ENCODE peak calls at places on chromosome 10, in four cellular contexts. One of them, this sample, is unnamed.
A peak's percentile ranks its signal among the peaks of the same experiment; 100 is the strongest.

GRCh38 chr10:14185501-14186045 is 145.2 kb downstream of the FRMD4A start:
- DNase-seq in GM12892: peak; percentile 33
- DNase-seq in gastrocnemius medialis: no peak
- DNase-seq in DMS 273 treated with DMSO at 0.1 percent for 48 hours: peak; percentile 94
- DNase-seq in this sample: no peak

GRCh38 chr10:114388275-114388674 is 16.0 kb downstream of the AFAP1L2 start:
- DNase-seq in GM12892: no peak
- DNase-seq in gastrocnemius medialis: no peak
- DNase-seq in DMS 273 treated with DMSO at 0.1 percent for 48 hours: no peak
- DNase-seq in this sample: no peak

GRCh38 chr10:114876602-114877300 is 55.2 kb downstream of the FHIP2A start:
- DNase-seq in GM12892: peak; percentile 47
- DNase-seq in gastrocnemius medialis: peak; percentile 11
- DNase-seq in DMS 273 treated with DMSO at 0.1 percent for 48 hours: no peak
- DNase-seq in this sample: peak; percentile 73

GRCh38 chr10:89785095-89785494 is 83.7 kb downstream of the KIF20B start:
- DNase-seq in GM12892: no peak
- DNase-seq in gastrocnemius medialis: no peak
- DNase-seq in DMS 273 treated with DMSO at 0.1 percent for 48 hours: no peak
- DNase-seq in this sample: no peak

GRCh38 chr10:19014034-19014433 is 34.6 kb upstream of the MALRD1 start:
- DNase-seq in GM12892: no peak
- DNase-seq in gastrocnemius medialis: no peak
- DNase-seq in DMS 273 treated with DMSO at 0.1 percent for 48 hours: no peak
- DNase-seq in this sample: no peak

GRCh38 chr10:12644380-12645144 is 295.2 kb downstream of the CAMK1D start:
- DNase-seq in GM12892: no peak
- DNase-seq in gastrocnemius medialis: no peak
- DNase-seq in DMS 273 treated with DMSO at 0.1 percent for 48 hours: no peak
- DNase-seq in this sample: no peak

GRCh38 chr10:12614390-12615003 is 265.1 kb downstream of the CAMK1D start:
- DNase-seq in GM12892: no peak
- DNase-seq in gastrocnemius medialis: no peak
- DNase-seq in DMS 273 treated with DMSO at 0.1 percent for 48 hours: no peak
- DNase-seq in this sample: no peak

GRCh38 chr10:95289003-95289920 is 1.5 kb downstream of the PDLIM1 start:
- DNase-seq in GM12892: no peak
- DNase-seq in gastrocnemius medialis: no peak
- DNase-seq in DMS 273 treated with DMSO at 0.1 percent for 48 hours: no peak
- DNase-seq in this sample: no peak

GRCh38 chr10:35546824-35547225 is 58.3 kb upstream of the GJD4 start:
- DNase-seq in GM12892: no peak
- DNase-seq in gastrocnemius medialis: no peak
- DNase-seq in DMS 273 treated with DMSO at 0.1 percent for 48 hours: no peak
- DNase-seq in this sample: no peak

GRCh38 chr10:5968037-5968680 is 9.2 kb downstream of the IL15RA start:
- DNase-seq in GM12892: no peak
- DNase-seq in gastrocnemius medialis: no peak
- DNase-seq in DMS 273 treated with DMSO at 0.1 percent for 48 hours: no peak
- DNase-seq in this sample: no peak

GRCh38 chr10:59677253-59677831 is 32.3 kb downstream of the SLC16A9 start:
- DNase-seq in GM12892: no peak
- DNase-seq in gastrocnemius medialis: no peak
- DNase-seq in DMS 273 treated with DMSO at 0.1 percent for 48 hours: no peak
- DNase-seq in this sample: no peak

GRCh38 chr10:126222736-126223511 is 165.4 kb downstream of the ADAM12 start:
- DNase-seq in GM12892: no peak
- DNase-seq in gastrocnemius medialis: no peak
- DNase-seq in DMS 273 treated with DMSO at 0.1 percent for 48 hours: no peak
- DNase-seq in this sample: no peak

GRCh38 chr10:103053659-103054581 is 135.8 kb downstream of the CNNM2 start:
- DNase-seq in GM12892: peak; percentile 46
- DNase-seq in gastrocnemius medialis: no peak
- DNase-seq in DMS 273 treated with DMSO at 0.1 percent for 48 hours: no peak
- DNase-seq in this sample: peak; percentile 89

GRCh38 chr10:60238408-60239100 is 151.1 kb downstream of the ANK3 start:
- DNase-seq in GM12892: peak; percentile 19
- DNase-seq in gastrocnemius medialis: no peak
- DNase-seq in DMS 273 treated with DMSO at 0.1 percent for 48 hours: no peak
- DNase-seq in this sample: no peak

GRCh38 chr10:121926669-121927360 is 1.0 kb downstream of the ATE1 start:
- DNase-seq in GM12892: peak; percentile 19
- DNase-seq in gastrocnemius medialis: no peak
- DNase-seq in DMS 273 treated with DMSO at 0.1 percent for 48 hours: no peak
- DNase-seq in this sample: no peak

GRCh38 chr10:13658256-13658655 is 71.5 kb downstream of the PRPF18 start:
- DNase-seq in GM12892: no peak
- DNase-seq in gastrocnemius medialis: no peak
- DNase-seq in DMS 273 treated with DMSO at 0.1 percent for 48 hours: no peak
- DNase-seq in this sample: no peak

GRCh38 chr10:125662616-125663015 is 20.3 kb downstream of the TEX36 start:
- DNase-seq in GM12892: no peak
- DNase-seq in gastrocnemius medialis: no peak
- DNase-seq in DMS 273 treated with DMSO at 0.1 percent for 48 hours: no peak
- DNase-seq in this sample: no peak

GRCh38 chr10:113093188-113094113 is 143.4 kb downstream of the TCF7L2 start:
- DNase-seq in GM12892: no peak
- DNase-seq in gastrocnemius medialis: no peak
- DNase-seq in DMS 273 treated with DMSO at 0.1 percent for 48 hours: no peak
- DNase-seq in this sample: peak; percentile 31

GRCh38 chr10:99966306-99966705 is 43.4 kb downstream of the DNMBP start:
- DNase-seq in GM12892: no peak
- DNase-seq in gastrocnemius medialis: no peak
- DNase-seq in DMS 273 treated with DMSO at 0.1 percent for 48 hours: no peak
- DNase-seq in this sample: no peak

GRCh38 chr10:75762436-75762802 is 331.0 kb downstream of the LRMDA start:
- DNase-seq in GM12892: no peak
- DNase-seq in gastrocnemius medialis: no peak
- DNase-seq in DMS 273 treated with DMSO at 0.1 percent for 48 hours: no peak
- DNase-seq in this sample: no peak

GRCh38 chr10:94088926-94089381 is 95.2 kb downstream of the PLCE1 start:
- DNase-seq in GM12892: no peak
- DNase-seq in gastrocnemius medialis: no peak
- DNase-seq in DMS 273 treated with DMSO at 0.1 percent for 48 hours: no peak
- DNase-seq in this sample: no peak

GRCh38 chr10:73810735-73811465 is 498 bp downstream of the NDST2 start:
- DNase-seq in GM12892: peak; percentile 66
- DNase-seq in gastrocnemius medialis: no peak
- DNase-seq in DMS 273 treated with DMSO at 0.1 percent for 48 hours: no peak
- DNase-seq in this sample: no peak

GRCh38 chr10:12351447-12351846 is 2.1 kb downstream of the CAMK1D start:
- DNase-seq in GM12892: no peak
- DNase-seq in gastrocnemius medialis: no peak
- DNase-seq in DMS 273 treated with DMSO at 0.1 percent for 48 hours: no peak
- DNase-seq in this sample: no peak

GRCh38 chr10:132765435-132765834 is 20.5 kb downstream of the NKX6-2 start:
- DNase-seq in GM12892: no peak
- DNase-seq in gastrocnemius medialis: no peak
- DNase-seq in DMS 273 treated with DMSO at 0.1 percent for 48 hours: no peak
- DNase-seq in this sample: no peak

GRCh38 chr10:131681122-131681521 is 219.7 kb upstream of the PPP2R2D start:
- DNase-seq in GM12892: no peak
- DNase-seq in gastrocnemius medialis: no peak
- DNase-seq in DMS 273 treated with DMSO at 0.1 percent for 48 hours: no peak
- DNase-seq in this sample: no peak